ENCODE peak calls at places on chromosomes 4 and X, in ten cellular contexts. R is CD4-positive, CD25-positive, alpha-beta regulatory T cell; A is tibial nerve; F is ovary; I is dorsolateral prefrontal cortex; D is effector memory CD4-positive, alpha-beta T cell; S is AG09309; K is astrocyte; G is tibial artery; V is esophagus squamous epithelium. U is an unnamed sample.
A peak's percentile ranks its signal among the peaks of the same experiment; 100 is the strongest.

GRCh38 chr4:183522821-183523220 is 18.0 kb downstream of the ING2 start:
- DNase-seq in D (no peak), R (no peak), G (no peak), F (no peak), S (no peak), K (no peak), A (no peak), I (no peak), V (no peak), U (no peak)

GRCh38 chr4:177047070-177047850 is 254.5 kb upstream of the VEGFC start:
- DNase-seq in K (peak; percentile 55), V (no peak), G (no peak), A (no peak), S (peak; percentile 37), R (peak; percentile 10), I (no peak), F (peak; percentile 50), D (no peak), U (peak; percentile 78)

GRCh38 chr4:141609243-141609642 is 27.1 kb upstream of the IL15 start:
- DNase-seq in A (no peak), S (no peak), D (no peak), K (no peak), F (no peak), R (no peak), V (no peak), I (no peak), G (no peak), U (no peak)

GRCh38 chr4:73725499-73725898 is 14.9 kb upstream of the CXCL8 start:
- DNase-seq in I (no peak), R (no peak), G (no peak), V (no peak), K (peak; percentile 29), F (no peak), D (no peak), A (no peak), S (no peak), U (no peak)

GRCh38 chr4:48139688-48140087 is 5.6 kb upstream of the TXK start:
- DNase-seq in K (no peak), F (no peak), G (no peak), S (no peak), D (no peak), A (no peak), V (no peak), R (no peak), I (no peak), U (no peak)

GRCh38 chr4:30757357-30757756 is 37.2 kb downstream of the PCDH7 start:
- DNase-seq in G (no peak), F (no peak), S (peak; percentile 63), A (no peak), D (no peak), K (peak; percentile 98), R (no peak), I (no peak), V (no peak), U (no peak)

GRCh38 chr4:75135068-75135825 is 202.3 kb downstream of the PARM1 start:
- DNase-seq in S (no peak), D (no peak), I (no peak), F (no peak), R (no peak), A (no peak), K (no peak), V (no peak), G (no peak), U (peak; percentile 56)

GRCh38 chrX:138691186-138691585 is 20.3 kb downstream of the FGF13 start:
- DNase-seq in F (no peak), V (no peak), G (no peak), D (no peak), I (no peak), R (no peak), A (no peak), S (no peak), K (peak; percentile 17), U (no peak)

GRCh38 chrX:63488546-63489373 is 137.6 kb upstream of the SPIN4 start:
- DNase-seq in S (no peak), G (no peak), D (no peak), I (no peak), R (no peak), K (no peak), F (no peak), V (no peak), A (no peak), U (no peak)

GRCh38 chrX:106707771-106708454 is 18.6 kb upstream of the RNF128 start:
- DNase-seq in F (no peak), D (no peak), A (no peak), K (peak; percentile 96), S (peak; percentile 84), V (no peak), R (no peak), I (no peak), G (no peak), U (no peak)

GRCh38 chr4:99657801-99658200 is at the start of gene C4orf54:
- DNase-seq in K (peak; percentile 16), F (no peak), R (no peak), S (no peak), I (no peak), D (no peak), G (no peak), V (no peak), A (no peak), U (no peak)

GRCh38 chr4:150931796-150932195 is 83.3 kb downstream of the LRBA start:
- DNase-seq in V (no peak), A (no peak), G (no peak), R (no peak), S (no peak), K (no peak), D (no peak), F (no peak), I (no peak), U (no peak)

GRCh38 chr4:88178633-88179231 is 20.3 kb upstream of the ABCG2 start:
- DNase-seq in A (no peak), R (no peak), G (no peak), I (no peak), V (no peak), S (no peak), D (no peak), F (no peak), K (no peak), U (no peak)

DNA sequence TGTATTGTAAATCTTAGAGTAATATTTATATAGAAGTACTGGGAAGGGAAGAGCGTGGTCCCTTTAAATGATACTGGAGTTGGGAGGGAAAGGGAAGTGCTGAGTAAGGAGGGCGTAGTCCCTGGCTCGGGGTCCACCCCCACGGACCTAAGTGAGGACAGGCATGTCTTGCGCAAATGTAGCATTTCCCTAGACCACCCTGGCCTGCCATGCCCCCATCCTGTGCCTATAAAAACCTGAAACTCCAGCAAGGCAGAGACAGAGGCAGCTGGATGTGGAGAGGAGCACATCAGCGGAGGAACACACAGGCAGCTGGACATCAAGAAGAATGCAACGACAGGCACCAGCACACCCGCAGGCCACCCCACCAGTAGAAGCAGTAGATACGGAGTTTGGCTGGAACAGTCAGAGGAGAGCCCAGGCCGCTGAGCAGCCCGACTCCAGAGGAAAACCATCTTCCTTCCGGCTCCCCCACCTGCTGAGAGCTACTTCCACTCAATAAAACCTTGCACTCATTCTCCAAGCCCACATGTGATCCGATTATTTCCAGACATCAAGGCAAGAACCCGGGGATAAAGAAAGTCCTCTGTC is 345.9 kb downstream of the FSTL5 start:
- DNase-seq in D (no peak), I (no peak), R (no peak), S (no peak), V (no peak), A (no peak), F (no peak), K (no peak), G (no peak), U (no peak)
- H3K4me3 ChIP-seq in D (no peak overlapping the region), I (no peak overlapping the region), R (no peak overlapping the region), S (no peak overlapping the region), V (no peak overlapping the region), A (no peak overlapping the region), F (no peak overlapping the region), K (no peak overlapping the region), G (no peak overlapping the region), U (no peak overlapping the region)

DNA sequence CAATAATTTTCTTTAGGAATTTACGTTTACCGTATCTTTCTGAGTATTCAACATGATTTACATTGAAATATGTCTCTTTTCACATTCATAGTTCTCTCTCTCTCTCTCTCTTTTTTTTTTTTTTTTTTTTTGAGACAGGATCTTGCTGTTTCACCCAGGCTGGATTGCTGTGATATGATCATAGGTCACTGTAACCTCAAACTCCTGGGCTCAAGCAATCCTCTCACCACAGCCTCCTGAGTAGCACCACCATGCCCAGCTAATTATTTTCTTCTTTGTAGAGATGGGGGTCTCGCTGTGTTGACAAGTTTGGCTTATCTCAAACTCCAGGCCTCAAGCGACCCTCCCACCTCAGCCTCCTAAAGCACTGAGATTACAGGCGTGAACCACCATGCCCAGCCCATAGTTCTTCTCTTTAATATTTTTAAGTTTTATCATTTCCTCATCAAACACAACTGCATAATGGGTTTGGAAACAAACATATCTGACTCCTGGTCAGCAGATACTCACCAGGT is 9.8 kb downstream of the SRP72 start:
- DNase-seq in D (no peak), G (no peak), R (no peak), K (no peak), F (no peak), I (no peak), S (no peak), V (no peak), A (no peak), U (no peak)
- H3K4me3 ChIP-seq in D (no peak overlapping the region), G (no peak overlapping the region), R (no peak overlapping the region), K (no peak overlapping the region), F (no peak overlapping the region), I (no peak overlapping the region), S (no peak overlapping the region), V (no peak overlapping the region), A (no peak overlapping the region), U (no peak overlapping the region)

GRCh38 chr4:38026138-38026740 is 66.0 kb downstream of the PTTG2 start:
- DNase-seq in R (no peak), K (no peak), G (no peak), I (no peak), A (no peak), D (no peak), S (no peak), F (no peak), V (no peak), U (no peak)

GRCh38 chr4:38025665-38026064 is 65.5 kb downstream of the PTTG2 start:
- DNase-seq in I (no peak), K (no peak), D (no peak), R (no peak), S (no peak), V (no peak), A (no peak), G (no peak), F (no peak), U (no peak)

GRCh38 chr4:38021751-38022150 is 61.6 kb downstream of the PTTG2 start:
- DNase-seq in V (no peak), S (no peak), D (no peak), A (no peak), G (no peak), F (no peak), K (no peak), R (no peak), I (no peak), U (no peak)

GRCh38 chr4:38023347-38024202 is 63.4 kb downstream of the PTTG2 start:
- DNase-seq in F (no peak), I (no peak), K (no peak), R (no peak), S (no peak), A (no peak), V (no peak), D (no peak), G (no peak), U (no peak)

GRCh38 chr4:38024203-38024504 is 64.0 kb downstream of the PTTG2 start:
- DNase-seq in K (peak; percentile 12), I (no peak), V (no peak), G (no peak), R (no peak), F (no peak), D (no peak), A (no peak), S (no peak), U (no peak)
- H3K4me3 ChIP-seq in K (no peak overlapping the region), I (no peak overlapping the region), V (no peak overlapping the region), G (no peak overlapping the region), R (no peak overlapping the region), F (no peak overlapping the region), D (no peak overlapping the region), A (no peak overlapping the region), S (no peak overlapping the region), U (no peak overlapping the region)

GRCh38 chrX:19568422-19568821 is 53.1 kb upstream of the MAP3K15 start:
- DNase-seq in R (no peak), I (no peak), S (no peak), D (no peak), A (no peak), V (no peak), K (no peak), G (no peak), F (no peak), U (no peak)
- H3K4me3 ChIP-seq in R (no peak overlapping the region), I (no peak overlapping the region), S (no peak overlapping the region), D (no peak overlapping the region), A (no peak overlapping the region), V (no peak overlapping the region), K (no peak overlapping the region), G (no peak overlapping the region), F (no peak overlapping the region), U (no peak overlapping the region)